ENCODE peak calls at places on chromosomes 11 and 22, in five cellular contexts. D, C, X, K and A are unnamed samples.
A peak's percentile ranks its signal among the peaks of the same experiment; 100 is the strongest.

GRCh38 chr11:119031912-119032280 is 1.2 kb upstream of the SLC37A4 start:
- DNase-seq in D (no peak), C (no peak), X (no peak), K (no peak), A (no peak)

GRCh38 chr11:133901316-133901715 is 55.5 kb downstream of the IGSF9B start:
- DNase-seq in D (no peak), C (no peak), X (no peak), K (no peak), A (no peak)

GRCh38 chr11:17923213-17923612 is 89.6 kb downstream of the SERGEF start:
- DNase-seq in D (no peak), C (no peak), X (no peak), K (no peak), A (peak; percentile 31)

GRCh38 chr11:1138053-1138452 is 19.7 kb upstream of the MUC5AC start:
- DNase-seq in D (no peak), C (no peak), X (no peak), K (no peak), A (no peak)

GRCh38 chr11:77375114-77375513 is 73.6 kb upstream of the GDPD4 start:
- DNase-seq in D (no peak), C (no peak), X (no peak), K (no peak), A (no peak)

GRCh38 chr11:17036666-17037658 is 22.7 kb upstream of the PLEKHA7 start:
- DNase-seq in D (no peak), C (no peak), X (no peak), K (peak; percentile 15), A (no peak)

GRCh38 chr22:46579751-46580449 is 40.3 kb upstream of the GRAMD4 start:
- DNase-seq in D (no peak), C (no peak), X (no peak), K (no peak), A (no peak)

GRCh38 chr11:126821832-126822231 is 178.7 kb downstream of the KIRREL3 start:
- DNase-seq in D (no peak), C (no peak), X (no peak), K (no peak), A (no peak)

GRCh38 chr11:114344494-114344893 is 48.3 kb downstream of the NNMT start:
- DNase-seq in D (no peak), C (no peak), X (no peak), K (no peak), A (no peak)

GRCh38 chr11:94885133-94885532 is 88.2 kb downstream of the CWC15 start:
- DNase-seq in D (no peak), C (no peak), X (no peak), K (peak; percentile 10), A (no peak)

GRCh38 chr11:116605543-116605942 is 167.2 kb downstream of the BUD13 start:
- DNase-seq in D (no peak), C (no peak), X (no peak), K (peak; percentile 62), A (no peak)

GRCh38 chr11:35173011-35173511 is 34.1 kb downstream of the CD44 start:
- DNase-seq in D (no peak), C (no peak), X (no peak), K (no peak), A (no peak)

GRCh38 chr11:72441647-72442267 is 7.4 kb upstream of the CLPB start:
- DNase-seq in D (no peak), C (no peak), X (no peak), K (peak; percentile 52), A (peak; percentile 21)

GRCh38 chr11:46048198-46048597 is 73.1 kb downstream of the PHF21A start:
- DNase-seq in D (no peak), C (no peak), X (no peak), K (no peak), A (no peak)

GRCh38 chr11:90847268-90847886 is 624.5 kb upstream of the CHORDC1 start:
- DNase-seq in D (no peak), C (no peak), X (no peak), K (no peak), A (no peak)

GRCh38 chr11:2797181-2797711 is 88.3 kb downstream of the CDKN1C start:
- DNase-seq in D (peak; percentile 4), C (no peak), X (no peak), K (no peak), A (no peak)

GRCh38 chr11:66289548-66290331 is 797 bp upstream of the YIF1A start:
- DNase-seq in D (no peak), C (peak; percentile 50), X (peak; percentile 60), K (no peak), A (no peak)

GRCh38 chr11:65654375-65655349 is 8.1 kb downstream of the RELA start:
- DNase-seq in D (no peak), C (no peak), X (no peak), K (no peak), A (no peak)

GRCh38 chr22:30695351-30695762 is 683 bp downstream of the OSBP2 start:
- DNase-seq in D (no peak), C (no peak), X (no peak), K (no peak), A (no peak)

GRCh38 chr11:68381716-68382115 is 69.3 kb downstream of the LRP5 start:
- DNase-seq in D (no peak), C (no peak), X (no peak), K (no peak), A (no peak)

GRCh38 chr11:113296447-113297205 is 17.8 kb upstream of the TTC12 start:
- DNase-seq in D (no peak), C (no peak), X (no peak), K (no peak), A (no peak)

GRCh38 chr11:69372589-69373250 is 78.8 kb downstream of the MYEOV start:
- DNase-seq in D (no peak), C (no peak), X (no peak), K (no peak), A (no peak)

GRCh38 chr11:2303627-2304155 is 1.9 kb downstream of the TSPAN32 start:
- DNase-seq in D (no peak), C (no peak), X (no peak), K (no peak), A (no peak)

GRCh38 chr11:13955971-13956421 is 6.5 kb upstream of the SPON1 start:
- DNase-seq in D (peak; percentile 45), C (peak; percentile 46), X (peak; percentile 25), K (peak; percentile 45), A (no peak)

GRCh38 chr11:2549491-2549875 is 104.7 kb downstream of the KCNQ1 start:
- DNase-seq in D (peak; percentile 7), C (no peak), X (no peak), K (no peak), A (no peak)